ENCODE peak calls at places on chromosomes 5 and 9, in six cellular contexts. C is heart right ventricle, V is endothelial cell, N is adrenal gland, A is neural crest cell, U is cardiac muscle cell. Q is an unnamed sample.

GRCh38 chr5:54703091-54703490 is 185.5 kb downstream of the SNX18 start:
- DNase-seq in U (no peak), N (peak), A (no peak), V (no peak), C (peak), Q (no peak)

GRCh38 chr5:153256-153655 is 38.0 kb upstream of the LRRC14B start:
- DNase-seq in N (no peak), U (no peak), A (no peak), V (no peak), C (no peak), Q (no peak)

GRCh38 chr9:77495834-77496671 is 152.1 kb downstream of the GNA14 start:
- DNase-seq in N (peak), A (no peak), C (no peak), U (no peak), V (no peak), Q (no peak)

GRCh38 chr9:131704195-131704983 is 35.5 kb downstream of the RAPGEF1 start:
- DNase-seq in U (no peak), A (no peak), N (no peak), C (no peak), V (no peak), Q (no peak)

GRCh38 chr9:30796806-30797205 is 1587.6 kb upstream of the ACO1 start:
- DNase-seq in A (no peak), N (no peak), U (no peak), V (no peak), C (no peak), Q (no peak)

GRCh38 chr5:141882594-141883183 is 4.5 kb upstream of the PCDH1 start:
- DNase-seq in N (peak), C (no peak), V (no peak), U (no peak), A (peak), Q (no peak)

GRCh38 chr9:129887210-129888084 is 52.2 kb downstream of the USP20 start:
- DNase-seq in V (no peak), N (no peak), C (peak), U (no peak), A (no peak), Q (no peak)

GRCh38 chr5:144394036-144394435 is 223.4 kb downstream of the KCTD16 start:
- DNase-seq in N (no peak), U (no peak), C (no peak), V (no peak), A (no peak), Q (no peak)

GRCh38 chr5:170552486-170553122 is 48.8 kb downstream of the KCNIP1 start:
- DNase-seq in C (peak), U (peak), V (peak), A (peak), N (peak), Q (peak)

GRCh38 chr5:172123269-172123692 is 64.7 kb downstream of the STK10 start:
- DNase-seq in C (peak), V (no peak), U (peak), N (peak), A (no peak), Q (peak)

GRCh38 chr5:76204713-76205112 is 121.5 kb downstream of the SV2C start:
- DNase-seq in A (no peak), N (no peak), V (peak), C (no peak), U (peak), Q (peak)

GRCh38 chr5:20486826-20487225 is 498.8 kb upstream of the CDH18 start:
- DNase-seq in C (no peak), U (no peak), V (no peak), A (no peak), N (no peak), Q (no peak)

GRCh38 chr9:111873901-111874300 is 22.7 kb upstream of the UGCG start:
- DNase-seq in N (no peak), V (no peak), A (no peak), U (no peak), C (no peak), Q (no peak)

GRCh38 chr5:3155029-3155428 is 403.6 kb upstream of the IRX2 start:
- DNase-seq in C (no peak), U (no peak), N (no peak), A (no peak), V (no peak), Q (no peak)

GRCh38 chr9:81146684-81147337 is 542.5 kb downstream of the TLE1 start:
- DNase-seq in N (no peak), A (no peak), C (no peak), V (no peak), U (no peak), Q (peak)

DNA sequence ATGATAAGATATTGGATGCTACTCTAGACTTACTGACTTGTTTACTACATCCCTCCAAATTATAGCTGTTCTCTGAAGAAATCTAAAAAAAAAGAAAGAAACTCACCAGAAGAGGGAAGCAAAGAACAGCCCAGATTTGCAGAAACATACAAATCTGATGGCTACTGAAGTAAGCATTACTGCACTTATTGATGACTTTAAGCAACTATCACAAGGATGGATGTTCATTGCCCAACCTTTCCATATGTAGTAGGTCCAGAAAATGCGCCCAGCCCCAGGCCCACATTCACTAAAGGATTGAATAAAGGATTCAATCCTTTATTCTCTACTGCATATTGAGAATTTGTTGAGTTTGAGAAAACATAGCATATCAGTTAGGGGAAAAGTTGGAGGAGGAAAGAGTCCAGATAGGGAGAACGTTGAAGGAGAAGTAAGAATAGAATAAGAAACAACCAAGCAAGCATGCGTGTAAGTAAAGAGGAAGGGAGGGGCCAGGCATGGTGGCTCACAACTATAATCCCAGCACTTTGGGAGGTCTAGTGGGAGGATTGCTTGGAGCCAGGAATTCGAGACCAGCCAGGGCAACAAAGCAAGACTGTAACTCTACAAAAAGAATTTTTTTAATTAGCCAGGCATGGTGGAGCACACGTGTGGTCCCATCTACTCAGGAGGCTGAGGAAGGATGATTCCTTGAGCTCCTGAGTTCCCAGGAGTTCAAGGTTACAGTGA is 33.8 kb upstream of the DTWD2 start:
- DNase-seq in N (no peak), A (no peak), C (no peak), V (no peak), U (no peak), Q (peak)
- TF ChIP-seq CTCF in N (peak), A (peak), C (peak), V (no peak), U (peak), Q (peak)

DNA sequence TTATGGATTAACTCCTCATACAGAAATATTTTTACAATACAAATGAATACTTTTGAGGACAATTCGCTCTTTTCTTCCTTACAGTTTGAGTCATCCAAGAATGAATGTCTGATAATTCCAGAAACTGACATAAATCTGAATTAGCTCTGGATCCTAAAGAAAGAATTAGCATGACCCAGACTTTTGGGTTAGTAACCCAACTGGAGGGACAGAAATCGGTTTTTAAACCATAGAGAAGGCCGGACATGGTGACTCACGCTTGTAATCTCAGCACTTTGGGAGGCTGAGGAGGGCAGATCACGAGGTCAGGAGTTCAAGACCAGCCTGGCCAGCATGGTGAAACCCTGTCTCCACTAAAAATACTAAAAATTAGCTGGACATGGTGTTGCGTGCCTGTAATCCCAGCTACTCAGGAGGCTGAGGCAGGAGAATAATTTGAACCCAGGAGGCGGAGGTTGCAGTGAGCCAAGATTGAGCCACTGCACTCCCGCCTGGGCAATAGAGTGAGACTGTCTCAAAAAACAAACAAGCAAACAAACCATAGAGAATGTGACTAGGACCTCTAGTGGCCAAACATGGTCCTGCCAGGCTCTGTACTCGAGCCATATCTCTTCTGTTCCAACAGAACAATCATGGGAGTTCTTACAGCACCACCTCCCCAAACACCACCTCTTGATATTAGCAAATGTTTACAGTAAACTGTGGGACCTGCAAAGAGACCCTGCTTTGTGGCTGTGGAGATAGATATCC is 44.8 kb downstream of the LURAP1L start:
- DNase-seq in U (no peak), C (no peak), A (no peak), N (peak), V (peak), Q (no peak)
- TF ChIP-seq CTCF in U (peak), C (peak), A (peak), N (peak), V (peak), Q (peak)

DNA sequence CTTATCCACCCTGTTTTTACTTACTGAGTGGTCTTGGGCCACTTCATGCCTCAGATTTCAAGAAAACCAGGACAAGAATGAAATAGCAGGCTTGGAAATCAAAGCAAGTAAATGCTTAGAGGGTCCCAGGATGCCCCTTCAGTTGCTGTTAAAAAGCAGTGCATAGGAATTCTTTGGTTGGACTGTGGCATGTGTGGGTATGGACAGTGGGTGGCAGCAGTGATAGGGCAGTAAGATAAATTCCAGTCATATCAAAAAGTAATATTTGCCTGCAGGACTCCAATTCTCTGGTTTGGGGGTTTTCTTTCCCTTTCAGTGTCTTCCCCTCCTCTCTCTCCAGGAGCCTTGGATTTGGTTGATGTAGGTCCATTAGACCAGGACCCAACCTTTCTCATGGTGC is 306.7 kb upstream of the CLINT1 start:
- DNase-seq in V (no peak), A (no peak), U (no peak), N (no peak), C (no peak), Q (no peak)
- TF ChIP-seq CTCF in V (no peak), A (no peak), U (no peak), N (no peak), C (no peak), Q (peak)

DNA sequence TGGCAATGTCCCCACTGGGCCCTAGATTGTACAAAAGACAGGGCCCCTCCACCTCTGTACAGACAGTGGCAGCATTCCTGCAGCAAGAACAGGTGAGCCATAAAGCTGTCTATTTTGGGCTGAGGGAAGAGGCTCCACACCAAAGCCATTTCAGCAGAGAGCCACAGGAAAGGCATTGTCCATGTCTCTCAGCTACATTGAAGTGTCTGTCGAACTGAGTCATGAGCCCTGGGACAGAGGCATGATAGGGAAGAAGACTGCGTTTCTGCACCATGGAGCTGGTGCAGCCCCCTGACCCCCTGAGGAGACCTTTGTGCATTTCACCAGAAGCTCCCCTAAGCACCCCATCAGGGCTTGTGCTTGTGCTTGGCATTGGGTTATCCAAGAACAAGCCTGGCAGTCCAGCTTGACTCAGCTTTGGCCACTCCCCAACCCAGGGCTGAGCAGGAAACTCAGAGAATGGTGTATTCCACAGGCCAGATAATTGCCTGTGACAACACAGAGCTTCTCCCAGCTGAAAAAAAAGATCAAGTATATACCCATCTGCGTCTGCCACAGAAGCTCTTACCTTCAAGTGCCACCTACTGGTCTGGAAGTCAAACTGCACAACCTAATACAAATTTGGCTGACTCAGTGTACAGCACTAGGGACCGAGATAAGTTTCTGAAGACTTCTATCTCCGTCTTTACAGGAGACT is 5.9 kb upstream of the FRMD3 start:
- DNase-seq in C (peak), A (no peak), U (peak), V (peak), N (peak), Q (peak)
- TF ChIP-seq CTCF in C (peak), A (peak), U (peak), V (peak), N (peak), Q (peak)

GRCh38 chr5:93915142-93915553 is 173.7 kb upstream of the POU5F2 start:
- DNase-seq in N (no peak), A (no peak), V (no peak), C (no peak), U (peak), Q (peak)

GRCh38 chr5:93904917-93905316 is 163.5 kb upstream of the POU5F2 start:
- DNase-seq in N (no peak), C (no peak), A (no peak), V (no peak), U (no peak), Q (no peak)

GRCh38 chr5:93909356-93909755 is 168.0 kb upstream of the POU5F2 start:
- DNase-seq in A (no peak), N (no peak), C (no peak), V (no peak), U (no peak), Q (no peak)
- TF ChIP-seq CTCF in A (peak), N (no peak), C (no peak), V (no peak), U (peak), Q (peak)

GRCh38 chr9:20624201-20625002 is 2.1 kb upstream of the MLLT3 start:
- DNase-seq in V (peak), C (peak), N (peak), U (peak), A (peak), Q (peak)
- TF ChIP-seq CTCF in V (peak), C (peak), N (peak), U (peak), A (peak), Q (peak)

DNA sequence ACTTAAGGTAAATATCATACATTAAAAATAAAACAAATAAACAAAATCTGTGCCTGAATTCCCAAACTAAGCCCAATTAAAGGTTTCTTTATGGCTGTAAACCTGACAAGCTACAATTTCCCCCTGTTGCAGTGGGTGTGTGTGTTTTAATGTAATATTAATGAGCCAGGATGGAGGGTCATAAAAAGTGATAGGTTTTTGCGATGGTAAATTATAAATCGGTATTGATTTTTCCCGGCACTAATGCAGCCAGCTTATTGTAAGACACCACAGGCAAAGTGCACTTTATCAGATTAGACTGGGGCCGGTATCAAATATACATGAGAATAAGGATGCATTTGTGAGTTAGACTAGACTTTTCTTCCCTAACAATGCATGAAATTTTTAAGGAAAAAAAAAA is 120.4 kb downstream of the EBF1 start:
- DNase-seq in U (no peak), V (no peak), C (no peak), A (no peak), N (no peak), Q (no peak)
- TF ChIP-seq CTCF in U (no peak), V (no peak), C (no peak), A (no peak), N (no peak), Q (no peak)